ENCODE peak calls at places on chromosomes 2 and 18, in four cellular contexts. V is upper lobe of left lung, K is endodermal cell, G is mesothelial cell of epicardium. A is an unnamed sample.

GRCh38 chr18:21129586-21130216 is 18.1 kb upstream of the ROCK1 start:
- DNase-seq in V (no peak), K (no peak), G (no peak), A (no peak)

GRCh38 chr2:11556101-11556806 is 22.4 kb downstream of the GREB1 start:
- DNase-seq in V (no peak), K (peak; percentile 39), G (no peak), A (no peak)

GRCh38 chr2:58350484-58350883 is 109.4 kb upstream of the FANCL start:
- DNase-seq in V (no peak), K (no peak), G (no peak), A (no peak)

GRCh38 chr2:207791579-207792243 is 22.0 kb upstream of the FZD5 start:
- DNase-seq in V (no peak), K (peak; percentile 64), G (no peak), A (no peak)

GRCh38 chr2:38149533-38149932 is 73.6 kb upstream of the CYP1B1 start:
- DNase-seq in V (no peak), K (no peak), G (no peak), A (no peak)

GRCh38 chr18:38706373-38706772 is 1140.8 kb upstream of the CELF4 start:
- DNase-seq in V (no peak), K (no peak), G (no peak), A (no peak)

GRCh38 chr2:237262838-237263771 is 150.9 kb downstream of the COL6A3 start:
- DNase-seq in V (no peak), K (no peak), G (no peak), A (no peak)

GRCh38 chr2:124001681-124002080 is 23.4 kb upstream of the CNTNAP5 start:
- DNase-seq in V (no peak), K (no peak), G (no peak), A (no peak)

GRCh38 chr2:119649364-119649917 is 29.6 kb upstream of the TMEM177 start:
- DNase-seq in V (no peak), K (no peak), G (no peak), A (no peak)

GRCh38 chr2:153072077-153072476 is 353.7 kb downstream of the ARL6IP6 start:
- DNase-seq in V (no peak), K (no peak), G (no peak), A (no peak)

GRCh38 chr2:24971300-24971549 is 530 bp downstream of the DNAJC27 start:
- DNase-seq in V (no peak), K (no peak), G (no peak), A (no peak)

GRCh38 chr2:241065355-241065803 is 36.7 kb downstream of the MTERF4 start:
- DNase-seq in V (peak; percentile 75), K (peak; percentile 47), G (no peak), A (no peak)

GRCh38 chr18:57585846-57586242 is 658 bp downstream of the FECH start:
- DNase-seq in V (no peak), K (no peak), G (no peak), A (no peak)

GRCh38 chr2:111897924-111898702 is at the start of gene MERTK:
- DNase-seq in V (peak; percentile 96), K (peak; percentile 97), G (peak; percentile 85), A (peak; percentile 86)

GRCh38 chr2:84880645-84881521 is at the start of gene TRABD2A:
- DNase-seq in V (peak; percentile 90), K (peak; percentile 82), G (no peak), A (no peak)

GRCh38 chr2:12330916-12331315 is 385.8 kb upstream of the TRIB2 start:
- DNase-seq in V (no peak), K (no peak), G (no peak), A (no peak)

GRCh38 chr18:199768-200167 is 41.4 kb downstream of the USP14 start:
- DNase-seq in V (no peak), K (no peak), G (no peak), A (no peak)

GRCh38 chr2:48347712-48348111 is 182.2 kb upstream of the STON1 start:
- DNase-seq in V (no peak), K (no peak), G (no peak), A (no peak)

GRCh38 chr2:150878347-150878746 is 383.3 kb downstream of the RBM43 start:
- DNase-seq in V (no peak), K (no peak), G (no peak), A (no peak)

GRCh38 chr2:68736086-68736485 is 1.5 kb downstream of the ARHGAP25 start:
- DNase-seq in V (no peak), K (no peak), G (no peak), A (no peak)

GRCh38 chr2:158921599-158922408 is 46.6 kb upstream of the TANC1 start:
- DNase-seq in V (peak; percentile 39), K (peak; percentile 79), G (no peak), A (no peak)

GRCh38 chr2:172248381-172249173 is 145.9 kb upstream of the DLX2 start:
- DNase-seq in V (no peak), K (peak; percentile 52), G (no peak), A (no peak)

GRCh38 chr2:240919786-240920782 is 13.9 kb downstream of the CROCC2 start:
- DNase-seq in V (peak; percentile 72), K (peak; percentile 40), G (peak; percentile 11), A (peak; percentile 7)

GRCh38 chr2:73111300-73112025 is 1.3 kb downstream of the RAB11FIP5 start:
- DNase-seq in V (no peak), K (peak; percentile 86), G (no peak), A (no peak)

GRCh38 chr2:119846021-119846420 is 86.3 kb downstream of the PTPN4 start:
- DNase-seq in V (no peak), K (no peak), G (no peak), A (no peak)

GRCh38 chr18:78082776-78083175 is 833.1 kb downstream of the GALR1 start:
- DNase-seq in V (no peak), K (peak; percentile 45), G (no peak), A (no peak)

GRCh38 chr18:78090584-78090983 is 840.9 kb downstream of the GALR1 start:
- DNase-seq in V (no peak), K (no peak), G (no peak), A (no peak)

GRCh38 chr18:78086931-78087330 is 837.3 kb downstream of the GALR1 start:
- DNase-seq in V (no peak), K (peak; percentile 20), G (no peak), A (no peak)

GRCh38 chr18:78085241-78086185 is 835.9 kb downstream of the GALR1 start:
- DNase-seq in V (peak; percentile 52), K (peak; percentile 33), G (no peak), A (no peak)

GRCh38 chr18:78087338-78087737 is 837.7 kb downstream of the GALR1 start:
- DNase-seq in V (no peak), K (peak; percentile 29), G (no peak), A (no peak)
- TF ChIP-seq CTCF in V (no peak), K (no peak), G (no peak), A (no peak)

DNA sequence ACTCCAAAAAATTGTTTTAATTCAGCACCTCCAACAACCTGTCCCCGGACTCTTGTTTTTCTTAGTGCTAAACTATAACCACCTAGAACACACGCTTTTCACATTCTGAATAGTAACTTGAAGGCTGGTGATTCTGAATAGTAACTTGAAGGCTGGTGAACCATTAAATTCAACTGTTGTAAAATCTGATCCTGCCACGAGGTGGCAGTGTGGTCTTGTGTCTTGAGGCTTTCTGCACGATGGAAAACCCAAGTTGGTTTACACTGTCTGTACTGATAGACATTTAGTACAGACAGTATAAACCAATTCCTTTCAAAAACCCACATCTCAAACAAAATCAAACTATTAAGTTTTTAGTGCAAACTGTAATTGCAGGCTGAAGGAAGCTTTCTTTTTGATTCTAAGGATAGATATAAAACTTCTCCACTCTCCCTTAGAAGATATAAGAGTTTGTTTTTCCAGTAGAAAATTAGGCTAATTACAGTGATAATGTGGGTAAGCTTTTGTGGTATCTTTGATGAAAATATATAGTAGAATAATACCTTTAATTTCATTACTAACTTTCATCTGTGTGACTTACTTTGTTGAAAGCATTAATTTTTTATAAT is 57.6 kb downstream of the VAPA start:
- DNase-seq in V (no peak), K (peak; percentile 91), G (peak; percentile 60), A (peak; percentile 56)
- TF ChIP-seq CTCF in V (peak; percentile 91), K (peak; percentile 90), G (peak; percentile 95), A (peak; percentile 84)

GRCh38 chr2:127650041-127650784 is 4.3 kb downstream of the GPR17 start:
- DNase-seq in V (no peak), K (no peak), G (no peak), A (no peak)
- TF ChIP-seq CTCF in V (no peak), K (peak; percentile 34), G (peak; percentile 62), A (peak; percentile 2)

DNA sequence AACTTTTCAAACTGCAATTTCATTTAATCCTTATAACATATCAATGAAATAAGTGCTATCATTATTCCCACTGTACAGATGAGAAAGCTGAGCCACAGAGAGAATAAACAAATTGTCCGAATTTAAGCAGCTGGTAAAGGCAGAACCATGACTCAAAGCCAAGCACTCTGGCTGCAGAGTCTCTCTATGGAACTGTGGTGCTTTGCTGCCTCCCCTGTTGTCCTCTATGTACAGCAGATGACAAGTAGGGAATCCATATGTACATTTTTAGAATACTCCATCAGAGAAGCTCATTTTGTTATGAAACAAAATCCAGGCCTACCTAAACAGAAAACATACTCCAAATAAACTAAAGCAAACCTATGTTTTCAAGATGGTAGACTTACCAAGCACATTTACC is 45.1 kb downstream of the FARSB start:
- DNase-seq in V (no peak), K (no peak), G (no peak), A (no peak)
- TF ChIP-seq CTCF in V (no peak), K (no peak), G (no peak), A (no peak)

GRCh38 chr2:64019083-64019974 is at the start of gene VPS54:
- DNase-seq in V (peak; percentile 95), K (peak; percentile 89), G (peak; percentile 58), A (peak; percentile 54)
- TF ChIP-seq CTCF in V (peak; percentile 33), K (no peak), G (no peak), A (no peak)

GRCh38 chr2:65353046-65353445 is 79.4 kb downstream of the SPRED2 start:
- DNase-seq in V (no peak), K (peak; percentile 81), G (no peak), A (no peak)

GRCh38 chr2:65351948-65352595 is 80.3 kb downstream of the SPRED2 start:
- DNase-seq in V (no peak), K (no peak), G (no peak), A (no peak)

GRCh38 chr2:65351234-65351947 is 81.0 kb downstream of the SPRED2 start:
- DNase-seq in V (no peak), K (peak; percentile 58), G (no peak), A (no peak)

GRCh38 chr2:65349863-65350262 is 82.5 kb downstream of the SPRED2 start:
- DNase-seq in V (no peak), K (no peak), G (peak; percentile 58), A (no peak)

GRCh38 chr2:65350714-65351113 is 81.7 kb downstream of the SPRED2 start:
- DNase-seq in V (no peak), K (peak; percentile 73), G (no peak), A (no peak)
- TF ChIP-seq CTCF in V (peak; percentile 27), K (peak; percentile 72), G (peak; percentile 52), A (peak; percentile 46)

DNA sequence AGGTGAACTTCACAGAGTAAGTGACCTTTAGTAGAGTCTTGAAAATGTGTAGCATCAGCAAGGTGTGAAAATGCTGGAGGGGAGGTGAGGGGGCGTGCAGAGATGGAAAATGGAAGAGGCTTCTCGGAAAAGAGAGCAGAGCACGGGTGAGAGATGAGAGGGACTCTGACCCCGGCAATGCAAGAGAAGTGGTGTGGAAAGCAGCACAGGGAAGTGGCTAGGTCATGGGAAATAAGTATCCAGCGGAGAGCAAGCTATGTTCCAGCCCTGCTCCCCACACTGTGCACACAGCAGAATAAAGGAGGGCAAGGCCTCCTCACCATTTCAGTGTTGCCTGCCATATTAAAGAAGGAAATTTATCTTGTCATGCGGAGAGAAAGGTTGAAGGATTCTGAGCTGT is 241.7 kb upstream of the DOK6 start:
- DNase-seq in V (no peak), K (peak; percentile 47), G (no peak), A (no peak)
- TF ChIP-seq CTCF in V (no peak), K (no peak), G (no peak), A (no peak)

A was measured in progenitor cell of endocrine pancreas.